ENCODE peak calls at places on chromosomes 3 and 15, in four cellular contexts. H is K562, W is GM12878, N is HepG2. B is an unnamed sample.

GRCh38 chr15:78004919-78005634 is 72.4 kb downstream of the TBC1D2B start:
- DNase-seq in H (no peak), W (no peak), N (no peak), B (no peak)

GRCh38 chr3:21159565-21159950 is 591.5 kb downstream of the ZNF385D start:
- DNase-seq in H (no peak), W (no peak), N (no peak), B (no peak)

GRCh38 chr15:78365931-78366330 is 25.8 kb downstream of the CRABP1 start:
- DNase-seq in H (no peak), W (no peak), N (no peak), B (no peak)

GRCh38 chr3:145133281-145133680 is 1027.7 kb downstream of the PLOD2 start:
- DNase-seq in H (no peak), W (no peak), N (no peak), B (no peak)

GRCh38 chr15:37086521-37086920 is 13.8 kb downstream of the MEIS2 start:
- DNase-seq in H (no peak), W (no peak), N (no peak), B (no peak)

GRCh38 chr3:190883973-190884832 is 21.7 kb upstream of the GMNC start:
- DNase-seq in H (peak), W (no peak), N (peak), B (peak)

GRCh38 chr3:56693750-56694149 is 10.7 kb upstream of the TASOR start:
- DNase-seq in H (no peak), W (no peak), N (no peak), B (no peak)

GRCh38 chr15:72685925-72686794 is at the start of the genes BBS4 and HIGD2B:
- DNase-seq in H (peak), W (peak), N (peak), B (peak)

GRCh38 chr3:146269271-146269670 is 18.4 kb upstream of the PLSCR4 start:
- DNase-seq in H (no peak), W (no peak), N (no peak), B (no peak)

GRCh38 chr3:119702530-119703527 is at the start of gene CFAP91:
- DNase-seq in H (peak), W (peak), N (no peak), B (no peak)

GRCh38 chr3:171950373-171950772 is 89.0 kb upstream of the FNDC3B start:
- DNase-seq in H (no peak), W (no peak), N (peak), B (peak)

GRCh38 chr15:50627351-50628055 is 59.1 kb downstream of the TRPM7 start:
- DNase-seq in H (no peak), W (no peak), N (no peak), B (no peak)

GRCh38 chr3:159726231-159726964 is 262.2 kb upstream of the IL12A start:
- DNase-seq in H (no peak), W (no peak), N (no peak), B (no peak)

GRCh38 chr15:53072077-53072476 is 281.9 kb upstream of the ONECUT1 start:
- DNase-seq in H (no peak), W (no peak), N (peak), B (peak)

GRCh38 chr3:67109651-67110204 is 111.6 kb downstream of the KBTBD8 start:
- DNase-seq in H (peak), W (no peak), N (peak), B (no peak)

GRCh38 chr15:101310508-101310907 is 15.5 kb upstream of the SNRPA1 start:
- DNase-seq in H (no peak), W (no peak), N (no peak), B (no peak)

GRCh38 chr3:71217640-71218222 is 365.8 kb downstream of the FOXP1 start:
- DNase-seq in H (no peak), W (no peak), N (no peak), B (no peak)

GRCh38 chr3:67719333-67719732 is 64.9 kb upstream of the SUCLG2 start:
- DNase-seq in H (no peak), W (no peak), N (no peak), B (no peak)

GRCh38 chr3:171122212-171122611 is 95.7 kb upstream of the SLC2A2 start:
- DNase-seq in H (no peak), W (no peak), N (no peak), B (no peak)

GRCh38 chr3:6449099-6449498 is 411.8 kb upstream of the GRM7 start:
- DNase-seq in H (no peak), W (no peak), N (no peak), B (no peak)

GRCh38 chr15:43330780-43331086 is 360 bp upstream of the LCMT2 start:
- DNase-seq in H (no peak), W (no peak), N (no peak), B (no peak)

GRCh38 chr3:152272771-152273242 is 4.1 kb downstream of the MBNL1 start:
- DNase-seq in H (no peak), W (no peak), N (no peak), B (no peak)

GRCh38 chr3:127646501-127647046 is 17.6 kb downstream of the PODXL2 start:
- DNase-seq in H (no peak), W (no peak), N (no peak), B (no peak)

GRCh38 chr3:139140553-139140952 is 95.9 kb upstream of the PRR23C start:
- DNase-seq in H (no peak), W (no peak), N (no peak), B (no peak)

GRCh38 chr15:97301166-97301565 is 659.3 kb upstream of the ARRDC4 start:
- DNase-seq in H (no peak), W (no peak), N (no peak), B (no peak)
- TF ChIP-seq FOXK2 in H (no peak), W (no peak), N (no peak), B (no peak)

DNA sequence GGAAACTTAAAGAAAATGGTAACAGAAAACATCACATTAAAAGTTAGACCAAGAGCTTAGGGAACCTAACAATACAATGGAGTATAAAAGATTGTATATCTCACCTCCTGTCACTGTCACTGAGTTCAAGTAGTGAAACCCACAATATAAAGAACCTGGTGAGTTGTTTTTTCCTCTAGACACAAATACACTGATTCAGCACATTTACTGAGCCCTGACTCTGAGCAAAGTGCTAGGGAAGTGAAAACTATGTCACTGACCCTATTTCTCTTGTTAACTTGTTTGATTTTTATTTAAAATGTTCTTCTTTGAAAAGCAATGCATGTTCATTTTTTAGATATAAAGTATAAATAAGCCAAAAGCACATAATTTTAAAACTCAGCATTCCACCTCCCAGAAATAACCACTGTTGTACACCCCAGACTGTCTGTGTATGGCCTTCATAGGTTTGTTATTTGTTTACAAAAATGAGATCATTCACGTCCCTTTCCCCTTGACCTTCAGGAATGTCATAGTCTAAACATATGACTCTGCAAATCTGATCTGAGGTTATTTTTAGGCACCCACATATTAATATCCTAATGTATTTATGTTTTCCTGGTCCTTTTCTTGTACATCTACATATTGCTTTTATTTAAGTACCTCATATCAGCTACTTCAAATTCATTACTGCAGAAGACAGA is 69.2 kb upstream of the CSTA start:
- DNase-seq in H (no peak), W (no peak), N (peak), B (no peak)
- TF ChIP-seq FOXK2 in H (no peak), W (no peak), N (no peak), B (no peak)

DNA sequence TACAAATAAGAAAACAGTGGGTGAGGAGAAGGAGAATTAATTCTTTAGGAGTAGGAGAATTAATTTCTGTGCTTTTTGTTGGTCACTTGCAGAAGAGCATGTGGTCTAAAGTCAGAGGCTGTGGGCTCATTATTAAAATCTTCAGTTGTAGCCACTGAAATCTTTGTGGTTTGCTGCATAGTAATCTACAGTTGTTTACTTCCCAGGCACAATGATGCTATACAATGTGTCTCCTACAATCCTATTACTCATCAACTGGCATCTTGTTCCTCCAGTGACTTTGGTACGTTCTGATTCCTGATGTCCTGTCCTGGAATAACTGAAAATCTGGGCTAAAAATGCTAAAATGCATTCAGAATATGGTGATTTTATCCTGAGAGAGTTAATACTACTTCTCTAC is 21.0 kb downstream of the IFT122 start:
- DNase-seq in H (no peak), W (no peak), N (no peak), B (no peak)
- TF ChIP-seq FOXK2 in H (no peak), W (no peak), N (no peak), B (no peak)

GRCh38 chr15:57418640-57419039 is 42.3 kb downstream of the CGNL1 start:
- DNase-seq in H (no peak), W (no peak), N (no peak), B (no peak)

GRCh38 chr15:57421110-57421509 is 44.8 kb downstream of the CGNL1 start:
- DNase-seq in H (no peak), W (no peak), N (no peak), B (no peak)

GRCh38 chr15:57422113-57422754 is 45.9 kb downstream of the CGNL1 start:
- DNase-seq in H (no peak), W (peak), N (peak), B (no peak)

GRCh38 chr15:57421540-57421939 is 45.2 kb downstream of the CGNL1 start:
- DNase-seq in H (no peak), W (no peak), N (no peak), B (no peak)

GRCh38 chr15:57419335-57419734 is 43.0 kb downstream of the CGNL1 start:
- DNase-seq in H (no peak), W (no peak), N (no peak), B (no peak)
- TF ChIP-seq FOXK2 in H (no peak), W (no peak), N (no peak), B (no peak)

GRCh38 chr15:68542348-68542747 is 36.4 kb upstream of the CORO2B start:
- DNase-seq in H (no peak), W (no peak), N (no peak), B (no peak)
- TF ChIP-seq FOXK2 in H (no peak), W (no peak), N (no peak), B (no peak)

GRCh38 chr3:69084326-69084667 is 440 bp upstream of the ARL6IP5 start:
- DNase-seq in H (no peak), W (no peak), N (peak), B (no peak)

GRCh38 chr3:69079269-69080159 is 651 bp downstream of the UBA3 start:
- DNase-seq in H (peak), W (no peak), N (peak), B (peak)

GRCh38 chr3:69080233-69080644 is at the start of gene UBA3:
- DNase-seq in H (peak), W (no peak), N (peak), B (peak)

GRCh38 chr3:69082805-69083204 is 1.9 kb upstream of the ARL6IP5 start:
- DNase-seq in H (no peak), W (peak), N (no peak), B (no peak)

DNA sequence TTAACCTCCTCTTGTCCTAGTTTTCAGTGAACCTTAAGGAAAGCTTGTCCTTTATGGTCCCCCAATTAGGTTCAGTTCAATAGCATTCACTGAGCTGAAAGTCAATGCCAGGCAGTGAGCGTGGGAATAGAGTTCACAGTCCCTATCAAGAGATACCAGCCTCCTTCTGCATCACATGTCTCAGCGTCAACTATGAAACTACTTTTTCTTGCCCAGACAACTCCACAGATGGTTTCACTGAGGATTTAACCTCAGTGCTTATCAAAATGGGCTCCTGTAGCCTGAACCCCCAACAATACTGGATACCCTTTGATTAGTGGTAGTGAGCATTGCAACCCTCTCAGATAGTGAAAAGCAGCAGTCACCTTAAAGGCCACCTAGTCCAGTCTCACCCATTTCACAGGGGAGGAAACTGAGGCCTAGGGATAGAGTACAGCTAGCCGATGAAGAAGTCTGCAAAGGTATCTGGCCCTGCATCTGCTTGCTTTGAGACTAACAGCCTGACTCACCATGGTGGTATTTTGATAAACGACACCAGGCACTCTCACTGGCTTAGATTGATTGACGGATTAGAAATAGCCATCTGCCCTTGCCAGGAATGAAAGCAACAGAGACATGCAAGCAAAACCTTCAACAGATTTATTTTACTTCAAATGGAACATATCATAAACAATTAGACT is 1.6 kb upstream of the UBA3 start:
- DNase-seq in H (peak), W (peak), N (no peak), B (no peak)
- TF ChIP-seq FOXK2 in H (no peak), W (no peak), N (no peak), B (no peak)

GRCh38 chr15:81411056-81411455 is 37.0 kb upstream of the TMC3 start:
- DNase-seq in H (no peak), W (no peak), N (no peak), B (no peak)
- TF ChIP-seq FOXK2 in H (no peak), W (no peak), N (no peak), B (no peak)

DNA sequence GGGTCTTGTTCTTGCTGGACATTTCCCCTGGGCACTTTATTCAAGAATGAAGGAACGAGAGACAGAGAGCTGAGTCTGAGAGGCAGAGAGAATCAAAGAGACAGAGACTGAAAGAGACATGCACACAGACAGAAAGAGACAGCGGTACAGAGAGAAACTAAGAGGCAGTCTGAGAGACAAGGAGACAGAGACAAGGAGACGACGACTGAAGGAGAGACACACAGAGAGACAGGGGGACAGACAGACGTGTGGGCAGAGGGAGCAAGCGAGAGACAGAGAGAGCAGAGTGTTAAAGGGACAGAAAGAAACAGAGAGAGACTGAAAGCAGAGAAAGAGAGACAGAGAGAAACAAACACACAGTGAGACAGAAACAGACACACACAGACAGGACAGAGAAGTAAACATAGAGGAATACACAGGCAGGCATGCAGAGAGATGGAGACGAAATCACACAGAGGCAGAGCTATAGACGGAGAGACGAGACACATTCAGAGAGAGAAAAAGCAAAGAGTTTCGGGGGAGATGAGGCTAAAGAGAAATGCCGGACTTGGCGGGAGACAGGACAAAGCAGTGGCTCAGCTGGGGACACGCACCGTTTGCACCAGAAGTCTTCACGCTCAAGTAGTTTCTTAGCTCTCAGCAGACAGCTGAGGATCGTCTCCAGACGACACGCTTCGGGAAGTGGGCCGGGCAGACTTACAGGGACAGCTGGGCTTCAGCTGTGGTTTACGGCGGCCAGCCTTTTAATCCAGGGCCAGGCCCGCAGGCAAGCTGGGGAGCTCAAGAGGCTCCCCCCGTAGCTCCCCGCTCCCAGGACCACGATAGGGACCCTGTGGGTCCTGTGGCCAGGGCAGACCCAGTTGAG is 56.0 kb upstream of the DLG1 start:
- DNase-seq in H (no peak), W (peak), N (no peak), B (no peak)
- TF ChIP-seq FOXK2 in H (no peak), W (no peak), N (peak), B (no peak)